ENCODE peak calls at places on chromosomes 1 and 21, in six cellular contexts. Q is BJ, O is endothelial cell, D is transverse colon, Z is heart left ventricle, U is uterus. W is an unnamed sample.

GRCh38 chr21:28521932-28522826 is 470.5 kb downstream of the LTN1 start:
- DNase-seq in Z (no peak), O (peak), D (no peak), U (peak), Q (no peak), W (no peak)

GRCh38 chr1:61287014-61287413 is 204.7 kb downstream of the NFIA start:
- DNase-seq in U (no peak), Q (no peak), Z (no peak), D (no peak), O (no peak), W (no peak)

GRCh38 chr1:58762806-58763205 is 21.0 kb downstream of the JUN start:
- DNase-seq in Q (no peak), O (no peak), Z (no peak), D (no peak), U (no peak), W (no peak)

GRCh38 chr1:3954391-3955160 is 54.5 kb upstream of the C1orf174 start:
- DNase-seq in D (no peak), Z (no peak), O (no peak), U (no peak), Q (no peak), W (no peak)

GRCh38 chr1:33762099-33762830 is 101.6 kb upstream of the HMGB4 start:
- DNase-seq in U (no peak), Z (peak), O (no peak), D (no peak), Q (no peak), W (no peak)

GRCh38 chr1:230867119-230867902 is 1.0 kb downstream of the C1orf198 start:
- DNase-seq in Z (no peak), Q (no peak), O (no peak), D (no peak), U (no peak), W (no peak)

GRCh38 chr1:215114154-215114933 is 31.8 kb downstream of the KCNK2 start:
- DNase-seq in D (no peak), O (no peak), U (no peak), Q (peak), Z (no peak), W (no peak)

GRCh38 chr1:204405988-204406387 is 5.6 kb downstream of the PPP1R15B start:
- DNase-seq in D (no peak), U (no peak), O (no peak), Z (no peak), Q (no peak), W (no peak)

GRCh38 chr1:160474392-160475242 is 48.4 kb downstream of the SLAMF6 start:
- DNase-seq in Q (no peak), D (no peak), U (no peak), O (no peak), Z (no peak), W (no peak)

GRCh38 chr1:115312752-115313151 is 25.3 kb downstream of the NGF start:
- DNase-seq in Z (no peak), U (no peak), D (no peak), O (no peak), Q (no peak), W (no peak)

GRCh38 chr1:15384301-15384901 is 25.3 kb upstream of the EFHD2 start:
- DNase-seq in Z (no peak), Q (no peak), U (no peak), O (no peak), D (peak), W (peak)

GRCh38 chr1:41411229-41411628 is 50.0 kb downstream of the FOXO6 start:
- DNase-seq in Q (no peak), Z (no peak), U (no peak), O (no peak), D (no peak), W (no peak)

GRCh38 chr1:180951881-180952656 is 39.4 kb downstream of the KIAA1614 start:
- DNase-seq in O (no peak), U (no peak), Q (no peak), Z (no peak), D (no peak), W (no peak)

GRCh38 chr1:25257176-25257575 is 9.9 kb upstream of the RSRP1 start:
- DNase-seq in Q (no peak), U (no peak), O (no peak), D (no peak), Z (no peak), W (no peak)

GRCh38 chr1:51423098-51423821 is 92.9 kb upstream of the TTC39A start:
- DNase-seq in Z (peak), O (no peak), Q (no peak), U (no peak), D (no peak), W (no peak)

GRCh38 chr1:82317671-82318070 is 516.9 kb downstream of the ADGRL2 start:
- DNase-seq in U (no peak), D (no peak), Z (no peak), O (no peak), Q (no peak), W (no peak)

GRCh38 chr1:56934400-56935080 is 31.3 kb downstream of the C8B start:
- DNase-seq in D (no peak), Z (no peak), U (no peak), O (no peak), Q (no peak), W (no peak)

GRCh38 chr1:231872461-231872910 is 245.9 kb downstream of the DISC1 start:
- DNase-seq in D (no peak), U (no peak), O (no peak), Q (peak), Z (no peak), W (no peak)

GRCh38 chr1:234730542-234731370 is 120.8 kb upstream of the IRF2BP2 start:
- DNase-seq in O (no peak), Q (no peak), Z (no peak), U (no peak), D (no peak), W (no peak)

GRCh38 chr1:224805889-224806288 is 123.6 kb upstream of the DNAH14 start:
- DNase-seq in Z (no peak), U (no peak), O (no peak), D (no peak), Q (no peak), W (no peak)

GRCh38 chr1:59672851-59673574 is 141.7 kb upstream of the HOOK1 start:
- DNase-seq in O (no peak), U (no peak), D (no peak), Q (no peak), Z (no peak), W (no peak)

GRCh38 chr1:183610053-183610452 is 19.8 kb upstream of the NCF2 start:
- DNase-seq in D (no peak), O (no peak), Z (no peak), U (no peak), Q (no peak), W (no peak)

GRCh38 chr1:7278045-7278444 is 492.8 kb downstream of the CAMTA1 start:
- DNase-seq in U (no peak), Z (no peak), D (peak), O (no peak), Q (no peak), W (no peak)

GRCh38 chr1:165152109-165152508 is 204.4 kb downstream of the LMX1A start:
- DNase-seq in Q (no peak), Z (no peak), D (no peak), O (no peak), U (no peak), W (no peak)

GRCh38 chr1:35605882-35606182 is 32.7 kb downstream of the TFAP2E start:
- DNase-seq in Q (peak), D (no peak), O (no peak), U (no peak), Z (no peak), W (no peak)

GRCh38 chr1:178645826-178646200 is 79.2 kb upstream of the RALGPS2 start:
- DNase-seq in Z (no peak), Q (peak), U (no peak), D (no peak), O (no peak), W (no peak)

GRCh38 chr1:185440877-185441276 is 123.8 kb upstream of the IVNS1ABP start:
- DNase-seq in U (no peak), Z (no peak), D (no peak), O (no peak), Q (peak), W (no peak)

GRCh38 chr1:47781171-47781959 is 215.8 kb downstream of the TRABD2B start:
- DNase-seq in O (no peak), Q (no peak), Z (no peak), D (no peak), U (no peak), W (no peak)

GRCh38 chr1:222711319-222712252 is 705 bp downstream of the AIDA start:
- DNase-seq in D (peak), U (peak), Q (no peak), Z (peak), O (peak), W (peak)

DNA sequence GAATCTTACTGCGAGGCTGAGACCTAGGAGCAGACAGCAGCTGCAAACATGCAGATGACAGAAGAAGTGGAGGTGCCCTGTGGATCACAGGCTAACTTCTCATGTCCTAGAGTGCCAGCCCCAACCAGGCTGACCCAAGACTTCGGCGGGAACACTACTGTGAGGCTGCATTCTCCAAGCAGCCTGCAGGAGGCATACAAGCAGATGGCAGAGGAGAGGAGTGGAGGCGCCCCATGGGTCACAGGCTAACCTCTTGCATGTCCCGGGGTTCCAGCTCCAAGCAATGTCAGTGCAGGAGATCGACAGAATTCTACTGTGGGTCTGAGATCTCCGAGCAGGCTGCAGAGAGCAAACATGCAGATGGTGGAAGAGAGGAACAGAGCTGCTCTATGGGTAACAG is 98.1 kb upstream of the ZNF678 start:
- DNase-seq in U (no peak), D (no peak), Q (no peak), Z (no peak), O (no peak), W (no peak)
- TF ChIP-seq CTCF in U (no peak), D (no peak), Q (peak), Z (no peak), O (peak), W (no peak)

GRCh38 chr21:34857874-34858273 is 189.1 kb downstream of the CLIC6 start:
- DNase-seq in U (no peak), O (no peak), D (no peak), Z (no peak), Q (no peak), W (no peak)
- TF ChIP-seq CTCF in U (no peak), O (peak), D (no peak), Z (no peak), Q (peak), W (no peak)

GRCh38 chr1:166822385-166822784 is 16.9 kb upstream of the POGK start:
- DNase-seq in U (no peak), Z (no peak), Q (no peak), D (no peak), O (no peak), W (no peak)
- TF ChIP-seq CTCF in U (no peak), Z (no peak), Q (peak), D (no peak), O (peak), W (peak)

GRCh38 chr1:247288341-247288740 is 32.5 kb downstream of the VN1R5 start:
- DNase-seq in Q (no peak), O (no peak), Z (no peak), U (no peak), D (no peak), W (no peak)
- TF ChIP-seq CTCF in Q (no peak), O (no peak), Z (no peak), U (no peak), D (no peak), W (no peak)

W was measured in natural killer cell.